ENCODE peak calls at places on chromosomes 3 and 15, in nine cellular contexts. One of them, this sample, is unnamed.

GRCh38 chr3:128079823-128080222 is 27.6 kb downstream of the SEC61A1 start:
- DNase-seq in A549: no peak
- DNase-seq in HCT116: no peak
- DNase-seq in IMR-90: no peak
- DNase-seq in body of pancreas: no peak
- DNase-seq in HepG2: no peak
- DNase-seq in transverse colon: no peak
- DNase-seq in adrenal gland: no peak
- DNase-seq in spleen: no peak
- DNase-seq in this sample: no peak

GRCh38 chr3:114829786-114830185 is 317.3 kb downstream of the ZBTB20 start:
- DNase-seq in A549: no peak
- DNase-seq in HCT116: no peak
- DNase-seq in IMR-90: no peak
- DNase-seq in body of pancreas: no peak
- DNase-seq in HepG2: no peak
- DNase-seq in transverse colon: no peak
- DNase-seq in adrenal gland: no peak
- DNase-seq in spleen: no peak
- DNase-seq in this sample: no peak

GRCh38 chr15:30922469-30923311 is 19.0 kb downstream of the FAN1 start:
- DNase-seq in A549: no peak
- DNase-seq in HCT116: peak; percentile 6
- DNase-seq in IMR-90: peak; percentile 50
- DNase-seq in body of pancreas: no peak
- DNase-seq in HepG2: peak; percentile 12
- DNase-seq in transverse colon: peak; percentile 43
- DNase-seq in adrenal gland: no peak
- DNase-seq in spleen: no peak
- DNase-seq in this sample: peak; percentile 9

GRCh38 chr15:90000175-90000923 is 775 bp upstream of the ZNF710 start:
- DNase-seq in A549: no peak
- DNase-seq in HCT116: no peak
- DNase-seq in IMR-90: peak; percentile 15
- DNase-seq in body of pancreas: peak; percentile 50
- DNase-seq in HepG2: no peak
- DNase-seq in transverse colon: peak; percentile 65
- DNase-seq in adrenal gland: peak; percentile 10
- DNase-seq in spleen: peak; percentile 87
- DNase-seq in this sample: no peak

GRCh38 chr15:39184701-39185390 is 396.0 kb upstream of the THBS1 start:
- DNase-seq in A549: no peak
- DNase-seq in HCT116: no peak
- DNase-seq in IMR-90: no peak
- DNase-seq in body of pancreas: no peak
- DNase-seq in HepG2: no peak
- DNase-seq in transverse colon: no peak
- DNase-seq in adrenal gland: no peak
- DNase-seq in spleen: no peak
- DNase-seq in this sample: no peak

GRCh38 chr3:58630081-58630709 is 36.4 kb downstream of the FAM3D start:
- DNase-seq in A549: peak; percentile 27
- DNase-seq in HCT116: peak; percentile 29
- DNase-seq in IMR-90: peak; percentile 57
- DNase-seq in body of pancreas: peak; percentile 75
- DNase-seq in HepG2: peak; percentile 46
- DNase-seq in transverse colon: peak; percentile 78
- DNase-seq in adrenal gland: peak; percentile 73
- DNase-seq in spleen: no peak
- DNase-seq in this sample: peak; percentile 47

GRCh38 chr15:34793901-34794300 is 1.4 kb downstream of the ACTC1 start:
- DNase-seq in A549: no peak
- DNase-seq in HCT116: no peak
- DNase-seq in IMR-90: no peak
- DNase-seq in body of pancreas: no peak
- DNase-seq in HepG2: no peak
- DNase-seq in transverse colon: no peak
- DNase-seq in adrenal gland: no peak
- DNase-seq in spleen: no peak
- DNase-seq in this sample: no peak

GRCh38 chr3:32181370-32181769 is 57.1 kb upstream of the CMTM8 start:
- DNase-seq in A549: no peak
- DNase-seq in HCT116: no peak
- DNase-seq in IMR-90: no peak
- DNase-seq in body of pancreas: no peak
- DNase-seq in HepG2: no peak
- DNase-seq in transverse colon: no peak
- DNase-seq in adrenal gland: no peak
- DNase-seq in spleen: no peak
- DNase-seq in this sample: no peak

GRCh38 chr3:119911748-119912147 is 129.8 kb downstream of the NR1I2 start:
- DNase-seq in A549: no peak
- DNase-seq in HCT116: no peak
- DNase-seq in IMR-90: no peak
- DNase-seq in body of pancreas: no peak
- DNase-seq in HepG2: no peak
- DNase-seq in transverse colon: no peak
- DNase-seq in adrenal gland: no peak
- DNase-seq in spleen: no peak
- DNase-seq in this sample: no peak

GRCh38 chr15:67382723-67383122 is 128.1 kb downstream of the IQCH start:
- DNase-seq in A549: no peak
- DNase-seq in HCT116: no peak
- DNase-seq in IMR-90: no peak
- DNase-seq in body of pancreas: no peak
- DNase-seq in HepG2: no peak
- DNase-seq in transverse colon: no peak
- DNase-seq in adrenal gland: no peak
- DNase-seq in spleen: no peak
- DNase-seq in this sample: no peak

GRCh38 chr3:189237516-189237915 is 65.7 kb downstream of the TPRG1 start:
- DNase-seq in A549: no peak
- DNase-seq in HCT116: no peak
- DNase-seq in IMR-90: no peak
- DNase-seq in body of pancreas: no peak
- DNase-seq in HepG2: no peak
- DNase-seq in transverse colon: no peak
- DNase-seq in adrenal gland: no peak
- DNase-seq in spleen: no peak
- DNase-seq in this sample: no peak

GRCh38 chr3:148532326-148532725 is 165.4 kb upstream of the AGTR1 start:
- DNase-seq in A549: no peak
- DNase-seq in HCT116: no peak
- DNase-seq in IMR-90: peak; percentile 14
- DNase-seq in body of pancreas: no peak
- DNase-seq in HepG2: no peak
- DNase-seq in transverse colon: no peak
- DNase-seq in adrenal gland: no peak
- DNase-seq in spleen: no peak
- DNase-seq in this sample: no peak

GRCh38 chr15:24955549-24955929 is 752 bp downstream of the SNRPN start:
- DNase-seq in A549: peak; percentile 3
- DNase-seq in HCT116: no peak
- DNase-seq in IMR-90: no peak
- DNase-seq in body of pancreas: peak; percentile 17
- DNase-seq in HepG2: no peak
- DNase-seq in transverse colon: no peak
- DNase-seq in adrenal gland: peak; percentile 20
- DNase-seq in spleen: peak; percentile 82
- DNase-seq in this sample: no peak

GRCh38 chr3:54257114-54257513 is 134.8 kb downstream of the CACNA2D3 start:
- DNase-seq in A549: no peak
- DNase-seq in HCT116: no peak
- DNase-seq in IMR-90: no peak
- DNase-seq in body of pancreas: no peak
- DNase-seq in HepG2: no peak
- DNase-seq in transverse colon: no peak
- DNase-seq in adrenal gland: no peak
- DNase-seq in spleen: no peak
- DNase-seq in this sample: no peak

GRCh38 chr15:55796321-55796965 is 53.5 kb upstream of the PRTG start:
- DNase-seq in A549: no peak
- DNase-seq in HCT116: no peak
- DNase-seq in IMR-90: peak; percentile 17
- DNase-seq in body of pancreas: no peak
- DNase-seq in HepG2: no peak
- DNase-seq in transverse colon: no peak
- DNase-seq in adrenal gland: no peak
- DNase-seq in spleen: no peak
- DNase-seq in this sample: no peak

GRCh38 chr15:69232144-69232543 is 66.6 kb upstream of the PAQR5 start:
- DNase-seq in A549: no peak
- DNase-seq in HCT116: no peak
- DNase-seq in IMR-90: peak; percentile 7
- DNase-seq in body of pancreas: no peak
- DNase-seq in HepG2: no peak
- DNase-seq in transverse colon: no peak
- DNase-seq in adrenal gland: no peak
- DNase-seq in spleen: no peak
- DNase-seq in this sample: no peak

GRCh38 chr3:104273046-104273649 is 1093.6 kb upstream of the ALCAM start:
- DNase-seq in A549: no peak
- DNase-seq in HCT116: peak; percentile 19
- DNase-seq in IMR-90: peak; percentile 53
- DNase-seq in body of pancreas: no peak
- DNase-seq in HepG2: peak; percentile 31
- DNase-seq in transverse colon: no peak
- DNase-seq in adrenal gland: peak; percentile 7
- DNase-seq in spleen: no peak
- DNase-seq in this sample: no peak

GRCh38 chr3:185815391-185816282 is 9.2 kb downstream of the IGF2BP2 start:
- DNase-seq in A549: no peak
- DNase-seq in HCT116: no peak
- DNase-seq in IMR-90: peak; percentile 52
- DNase-seq in body of pancreas: no peak
- DNase-seq in HepG2: no peak
- DNase-seq in transverse colon: no peak
- DNase-seq in adrenal gland: peak; percentile 52
- DNase-seq in spleen: no peak
- DNase-seq in this sample: no peak
- TF ChIP-seq POLR2A in A549: no peak
- TF ChIP-seq POLR2A in HCT116: no peak
- TF ChIP-seq POLR2A in IMR-90: no peak
- TF ChIP-seq POLR2A in body of pancreas: no peak
- TF ChIP-seq POLR2A in HepG2: no peak
- TF ChIP-seq POLR2A in transverse colon: no peak
- TF ChIP-seq POLR2A in adrenal gland: no peak
- TF ChIP-seq POLR2A in spleen: no peak
- TF ChIP-seq POLR2A in this sample: no peak

DNA sequence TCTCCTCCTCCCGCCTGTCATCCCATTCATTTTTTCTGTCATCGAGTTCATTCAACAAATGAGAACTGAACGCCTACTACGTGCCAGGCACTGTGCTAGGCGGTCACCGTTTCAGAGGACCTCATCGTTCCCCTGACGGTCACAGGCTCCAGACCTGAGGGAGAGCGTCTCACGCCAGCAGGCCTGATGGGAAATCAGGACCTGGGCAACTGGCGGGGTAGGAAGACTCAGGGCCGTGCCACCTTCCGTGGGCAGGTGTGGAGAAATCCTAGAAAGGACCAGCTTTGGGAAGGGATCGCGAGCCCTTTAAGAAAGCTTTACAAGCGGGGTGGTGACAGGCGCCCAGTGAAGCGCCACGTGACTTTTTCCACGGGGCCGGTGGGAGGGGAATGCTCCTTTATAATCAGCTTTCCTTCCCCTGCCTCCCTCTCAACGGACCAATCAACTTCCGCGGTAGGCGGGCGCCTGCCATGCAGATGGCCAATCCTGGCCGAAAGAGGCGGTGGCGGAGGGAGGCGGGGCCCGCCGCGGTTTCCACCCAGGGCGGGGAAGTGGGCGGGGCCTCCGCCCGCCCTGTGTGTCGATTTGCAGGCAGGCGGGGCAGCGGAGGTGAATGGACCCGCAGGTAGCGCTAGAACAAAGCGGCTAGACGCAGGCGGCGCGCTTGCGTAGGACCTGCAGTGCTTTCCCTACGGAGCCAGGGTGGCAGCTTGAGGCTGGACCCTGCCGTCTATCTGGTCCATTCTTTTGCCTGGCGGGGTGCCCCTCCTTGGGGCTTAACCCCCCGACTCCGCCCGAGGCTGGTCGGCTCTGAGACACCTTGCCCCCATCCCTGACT is 816 bp upstream of the DUSP7 start:
- DNase-seq in A549: peak; percentile 92
- DNase-seq in HCT116: peak; percentile 97
- DNase-seq in IMR-90: peak; percentile 97
- DNase-seq in body of pancreas: peak; percentile 100
- DNase-seq in HepG2: peak; percentile 97
- DNase-seq in transverse colon: peak; percentile 100
- DNase-seq in adrenal gland: peak; percentile 100
- DNase-seq in spleen: peak; percentile 100
- DNase-seq in this sample: peak; percentile 98
- TF ChIP-seq POLR2A in A549: no peak
- TF ChIP-seq POLR2A in HCT116: no peak
- TF ChIP-seq POLR2A in IMR-90: peak; percentile 35
- TF ChIP-seq POLR2A in body of pancreas: peak; percentile 76
- TF ChIP-seq POLR2A in HepG2: no peak
- TF ChIP-seq POLR2A in transverse colon: peak; percentile 36
- TF ChIP-seq POLR2A in adrenal gland: no peak
- TF ChIP-seq POLR2A in spleen: no peak
- TF ChIP-seq POLR2A in this sample: no peak

DNA sequence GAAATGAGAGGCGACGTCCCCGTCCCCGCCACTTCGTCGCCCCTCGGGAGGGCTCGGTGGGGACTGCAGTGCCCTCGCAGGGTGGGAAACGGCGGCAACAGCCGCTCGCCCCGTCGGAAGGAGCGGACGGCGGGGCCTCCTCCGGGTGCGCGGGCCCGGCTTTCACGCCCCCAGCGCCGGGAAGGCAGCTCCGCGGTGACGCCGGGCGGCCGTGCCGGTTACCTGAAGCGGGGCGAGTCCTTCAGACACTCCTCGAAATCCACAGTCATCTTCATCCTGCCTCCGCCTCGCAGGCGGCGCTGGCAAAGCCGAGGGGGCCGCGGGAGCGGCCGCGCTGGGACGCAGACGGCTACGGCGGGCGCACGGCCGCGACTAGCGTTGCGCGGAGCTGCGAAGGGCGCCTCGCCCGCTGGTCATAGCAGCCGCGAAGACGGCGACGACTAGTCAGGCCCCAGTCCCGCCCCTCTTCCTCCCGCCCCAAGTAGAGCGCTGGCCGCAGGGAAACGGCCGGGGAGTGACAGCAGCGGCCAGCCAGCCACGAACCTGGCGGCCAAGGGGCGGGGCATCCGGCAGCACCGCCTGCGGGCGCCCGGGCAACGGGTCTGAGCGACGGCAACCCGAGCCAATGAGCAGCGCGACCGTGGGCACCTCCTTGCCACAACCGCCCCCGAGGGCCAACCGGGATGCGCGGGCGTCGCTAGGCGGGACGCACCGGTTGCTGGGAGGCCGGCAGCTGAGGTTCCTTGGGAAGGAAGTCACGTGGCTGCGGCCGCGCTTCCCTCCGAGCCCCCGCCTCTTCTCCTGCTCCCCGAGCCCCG is at the start of gene ACAP2:
- DNase-seq in A549: peak; percentile 98
- DNase-seq in HCT116: peak; percentile 97
- DNase-seq in IMR-90: peak; percentile 99
- DNase-seq in body of pancreas: peak; percentile 99
- DNase-seq in HepG2: peak; percentile 96
- DNase-seq in transverse colon: peak; percentile 100
- DNase-seq in adrenal gland: peak; percentile 100
- DNase-seq in spleen: peak; percentile 100
- DNase-seq in this sample: peak; percentile 100
- TF ChIP-seq POLR2A in A549: peak; percentile 86
- TF ChIP-seq POLR2A in HCT116: peak; percentile 50
- TF ChIP-seq POLR2A in IMR-90: peak; percentile 95
- TF ChIP-seq POLR2A in body of pancreas: peak; percentile 95
- TF ChIP-seq POLR2A in HepG2: peak; percentile 84
- TF ChIP-seq POLR2A in transverse colon: peak; percentile 97
- TF ChIP-seq POLR2A in adrenal gland: peak; percentile 96
- TF ChIP-seq POLR2A in spleen: peak; percentile 84
- TF ChIP-seq POLR2A in this sample: peak; percentile 98

GRCh38 chr3:55607844-55608243 is 120.7 kb upstream of the WNT5A start:
- DNase-seq in A549: no peak
- DNase-seq in HCT116: no peak
- DNase-seq in IMR-90: no peak
- DNase-seq in body of pancreas: no peak
- DNase-seq in HepG2: no peak
- DNase-seq in transverse colon: no peak
- DNase-seq in adrenal gland: no peak
- DNase-seq in spleen: no peak
- DNase-seq in this sample: no peak
- TF ChIP-seq POLR2A in A549: no peak
- TF ChIP-seq POLR2A in HCT116: no peak
- TF ChIP-seq POLR2A in IMR-90: no peak
- TF ChIP-seq POLR2A in body of pancreas: no peak
- TF ChIP-seq POLR2A in HepG2: no peak
- TF ChIP-seq POLR2A in transverse colon: no peak
- TF ChIP-seq POLR2A in adrenal gland: no peak
- TF ChIP-seq POLR2A in spleen: no peak
- TF ChIP-seq POLR2A in this sample: no peak